ENCODE peak calls at places on chromosomes 12 and 14, in six cellular contexts. Y is A673, K is AG04449, W is mammary epithelial cell, Z is endodermal cell, A is fibroblast of lung. X is an unnamed sample.

GRCh38 chr14:39467889-39468524 is 35.8 kb upstream of the FBXO33 start:
- DNase-seq in K (no peak), Z (peak), W (peak), A (peak), Y (peak), X (peak)

GRCh38 chr12:116916714-116917114 is 6.0 kb downstream of the FBXW8 start:
- DNase-seq in Y (no peak), Z (peak), W (peak), A (peak), K (peak), X (peak)

GRCh38 chr14:38286481-38286880 is 30.6 kb upstream of the CLEC14A start:
- DNase-seq in K (no peak), Y (no peak), Z (no peak), A (peak), W (no peak), X (peak)

GRCh38 chr12:124599074-124599999 is 31.9 kb upstream of the NCOR2 start:
- DNase-seq in A (peak), Z (no peak), W (peak), K (no peak), Y (no peak), X (peak)

GRCh38 chr12:77124767-77125166 is 59.4 kb upstream of the E2F7 start:
- DNase-seq in Y (no peak), K (peak), W (peak), A (no peak), Z (no peak), X (peak)

GRCh38 chr12:39390752-39391151 is 52.2 kb downstream of the KIF21A start:
- DNase-seq in Y (no peak), W (peak), A (no peak), Z (no peak), K (no peak), X (no peak)

GRCh38 chr14:85416771-85417170 is 113.2 kb upstream of the FLRT2 start:
- DNase-seq in A (peak), K (no peak), Z (no peak), W (peak), Y (peak), X (peak)

GRCh38 chr14:94423465-94424056 is 29.0 kb downstream of the SERPINA11 start:
- DNase-seq in A (peak), K (no peak), Y (peak), Z (peak), W (peak), X (peak)

GRCh38 chr14:93906341-93907329 is 20.5 kb upstream of the FAM181A start:
- DNase-seq in Z (peak), K (no peak), A (peak), Y (peak), W (peak), X (peak)

GRCh38 chr12:94062796-94063635 is 85.4 kb upstream of the PLXNC1 start:
- DNase-seq in Y (no peak), W (no peak), A (no peak), K (no peak), Z (no peak), X (no peak)

GRCh38 chr12:111438501-111438900 is 32.8 kb downstream of the SH2B3 start:
- DNase-seq in Z (peak), Y (no peak), K (no peak), A (peak), W (peak), X (peak)

GRCh38 chr12:22787557-22787956 is 162.6 kb downstream of the ETNK1 start:
- DNase-seq in K (no peak), A (peak), W (no peak), Z (no peak), Y (no peak), X (peak)

GRCh38 chr12:64633940-64634337 is 23.6 kb downstream of the RASSF3 start:
- DNase-seq in Z (peak), A (peak), W (peak), Y (peak), K (no peak), X (peak)

GRCh38 chr14:100603341-100604125 is 16.3 kb upstream of the BEGAIN start:
- DNase-seq in K (no peak), Y (no peak), A (no peak), Z (peak), W (no peak), X (no peak)

GRCh38 chr14:32381869-32382268 is 52.8 kb downstream of the AKAP6 start:
- DNase-seq in Z (no peak), A (no peak), Y (no peak), K (no peak), W (peak), X (peak)

GRCh38 chr12:96425973-96426372 is 25.7 kb upstream of the CDK17 start:
- DNase-seq in K (no peak), A (peak), W (peak), Y (peak), Z (no peak), X (peak)

GRCh38 chr14:96304956-96305355 is 48.9 kb downstream of the BDKRB1 start:
- DNase-seq in K (no peak), A (no peak), W (peak), Z (peak), Y (no peak), X (no peak)

GRCh38 chr12:50537538-50537919 is 32.7 kb downstream of the DIP2B start:
- DNase-seq in Z (peak), K (no peak), W (peak), A (no peak), Y (no peak), X (peak)

GRCh38 chr12:96710127-96710745 is 196.8 kb upstream of the NEDD1 start:
- DNase-seq in K (no peak), Y (no peak), W (no peak), Z (peak), A (no peak), X (no peak)

GRCh38 chr12:47709277-47710048 is 3.6 kb upstream of the RPAP3 start:
- DNase-seq in K (no peak), A (no peak), Y (no peak), Z (no peak), W (no peak), X (no peak)

GRCh38 chr12:122646568-122647220 is 56.5 kb downstream of the HCAR2 start:
- DNase-seq in K (peak), A (peak), Z (no peak), Y (no peak), W (peak), X (peak)

GRCh38 chr14:53331247-53331646 is 178.1 kb upstream of the DDHD1 start:
- DNase-seq in W (peak), Z (no peak), A (peak), K (peak), Y (no peak), X (peak)

GRCh38 chr12:67025543-67026114 is 243.5 kb upstream of the CAND1 start:
- DNase-seq in Z (peak), K (no peak), Y (peak), W (peak), A (peak), X (peak)

GRCh38 chr12:130945793-130946492 is 7.8 kb upstream of the ADGRD1 start:
- DNase-seq in K (no peak), W (no peak), Z (peak), A (peak), Y (no peak), X (peak)

GRCh38 chr14:54796961-54797360 is 105.7 kb downstream of the GCH1 start:
- DNase-seq in Z (no peak), A (peak), K (no peak), W (peak), Y (no peak), X (peak)

GRCh38 chr12:128823216-128823915 is 392 bp downstream of the SLC15A4 start:
- DNase-seq in K (no peak), Z (peak), Y (no peak), A (no peak), W (peak), X (no peak)

GRCh38 chr14:50272498-50272897 is 39.5 kb downstream of the L2HGDH start:
- DNase-seq in W (peak), A (no peak), Y (no peak), Z (no peak), K (no peak), X (no peak)

GRCh38 chr14:76937181-76938091 is 91.1 kb downstream of the IRF2BPL start:
- DNase-seq in A (peak), W (peak), Z (peak), K (no peak), Y (peak), X (peak)

GRCh38 chr14:81269100-81269978 is 48.6 kb upstream of the GTF2A1 start:
- DNase-seq in A (peak), W (peak), Y (peak), K (peak), Z (peak), X (peak)

GRCh38 chr12:2902287-2902880 is 11.7 kb downstream of the TULP3 start:
- DNase-seq in Y (no peak), K (no peak), Z (no peak), W (no peak), A (peak), X (peak)

GRCh38 chr12:132517013-132517739 is 27.2 kb downstream of the FBRSL1 start:
- DNase-seq in K (no peak), Y (no peak), Z (no peak), W (no peak), A (no peak), X (no peak)

DNA sequence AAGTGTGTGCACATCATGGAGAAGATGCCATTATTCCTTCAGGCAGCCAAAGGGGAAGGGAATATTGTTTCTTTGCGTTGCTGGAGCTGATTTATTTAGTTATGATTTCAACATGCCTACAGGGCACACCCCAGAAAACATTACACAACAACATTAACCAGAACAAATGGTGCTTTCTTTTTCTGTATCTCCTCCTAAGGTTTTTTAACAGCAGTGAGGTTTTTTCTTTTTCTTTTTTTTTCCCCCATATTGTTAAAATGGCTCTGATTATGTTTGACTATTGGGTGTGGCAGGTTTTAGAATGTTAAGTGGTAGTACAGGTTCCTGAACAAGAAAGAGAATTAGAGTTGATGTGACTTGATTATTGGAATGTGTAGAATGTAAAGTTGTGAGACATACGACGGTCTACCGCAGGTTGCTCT is 144.8 kb downstream of the RAD51B start:
- DNase-seq in W (peak), A (peak), Y (no peak), Z (no peak), K (no peak), X (peak)
- H3K4me3 ChIP-seq in W (peak), A (no peak), Y (no peak), Z (no peak), K (no peak), X (no peak)

GRCh38 chr14:52068741-52069616 is at the start of gene NID2:
- DNase-seq in Y (peak), Z (peak), K (no peak), W (peak), A (peak), X (peak)

GRCh38 chr14:52072266-52072780 is 3.5 kb upstream of the NID2 start:
- DNase-seq in Z (no peak), Y (no peak), A (no peak), W (no peak), K (no peak), X (no peak)

GRCh38 chr14:52071675-52072074 is 2.8 kb upstream of the NID2 start:
- DNase-seq in Y (peak), Z (no peak), A (peak), W (no peak), K (no peak), X (peak)

GRCh38 chr14:52067873-52068740 is 752 bp downstream of the NID2 start:
- DNase-seq in Y (peak), W (no peak), K (no peak), Z (peak), A (peak), X (peak)

GRCh38 chr14:52069617-52070431 is 965 bp upstream of the NID2 start:
- DNase-seq in A (peak), Y (peak), K (no peak), Z (no peak), W (no peak), X (peak)
- TF ChIP-seq CTCF in A (no peak), Y (no peak), K (no peak), Z (no peak), W (no peak), X (peak)

DNA sequence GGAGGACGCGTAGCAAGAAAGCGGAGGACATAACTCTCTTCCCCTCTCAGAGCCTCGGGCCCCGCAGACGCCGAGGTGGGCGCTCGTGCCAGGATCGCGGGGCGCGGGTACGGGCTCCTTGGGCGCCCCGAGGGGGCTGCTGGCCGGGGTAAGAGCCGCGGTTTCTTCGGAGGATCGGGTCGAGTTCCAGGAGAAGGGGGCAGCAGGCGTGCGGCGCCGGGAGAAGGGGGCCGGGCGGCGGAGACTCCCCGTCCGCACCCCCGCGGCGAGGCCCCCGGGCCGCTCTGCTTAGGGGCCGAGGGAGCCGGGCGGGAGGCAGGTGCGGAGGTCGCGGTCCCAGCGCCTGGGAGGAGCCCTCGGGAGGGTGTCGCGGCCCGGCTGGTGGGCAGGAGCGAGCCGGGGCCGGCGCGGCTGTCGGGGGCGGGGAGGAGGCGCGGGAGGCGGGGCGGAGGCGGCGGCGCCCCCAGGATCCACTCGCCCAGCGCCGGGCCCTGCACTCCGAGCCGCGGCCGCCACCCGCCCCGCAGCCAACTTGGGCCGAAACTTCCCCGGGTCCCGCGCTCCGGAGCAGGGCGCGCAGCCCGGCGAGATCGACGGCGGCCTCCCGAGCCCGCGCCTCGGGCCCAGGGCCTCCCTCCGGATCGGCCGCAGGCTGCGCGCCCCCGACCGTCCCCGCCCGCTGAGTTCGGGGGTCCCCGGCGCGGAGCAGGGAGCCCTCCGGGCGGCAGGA is 64.4 kb downstream of the FBXL14 start:
- DNase-seq in Y (no peak), W (no peak), Z (peak), A (no peak), K (no peak), X (no peak)
- H3K4me3 ChIP-seq in Y (peak), W (no peak), Z (peak), A (peak), K (peak), X (peak)

GRCh38 chr14:84006643-84007137 is 1523.3 kb upstream of the FLRT2 start:
- DNase-seq in Y (peak), K (no peak), W (no peak), Z (peak), A (peak), X (no peak)
- TF ChIP-seq CTCF in Y (peak), K (no peak), W (no peak), Z (peak), A (no peak), X (no peak)

GRCh38 chr12:70686299-70686698 is 49.1 kb upstream of the PTPRB start:
- DNase-seq in K (no peak), W (no peak), Y (no peak), A (no peak), Z (no peak), X (no peak)
- H3K4me3 ChIP-seq in K (no peak), W (no peak), Y (no peak), A (no peak), Z (no peak), X (no peak)

GRCh38 chr12:120669055-120669828 is 17.7 kb upstream of the MLEC start:
- DNase-seq in W (peak), K (no peak), Y (peak), Z (peak), A (peak), X (peak)

GRCh38 chr12:120670667-120671066 is 16.3 kb upstream of the MLEC start:
- DNase-seq in A (no peak), Y (no peak), W (no peak), Z (no peak), K (no peak), X (no peak)

GRCh38 chr12:120668797-120669054 is 18.2 kb upstream of the MLEC start:
- DNase-seq in K (no peak), A (no peak), W (no peak), Y (no peak), Z (no peak), X (no peak)

GRCh38 chr12:120666577-120667390 is 20.2 kb upstream of the MLEC start:
- DNase-seq in Y (no peak), W (no peak), K (no peak), A (no peak), Z (no peak), X (no peak)

DNA sequence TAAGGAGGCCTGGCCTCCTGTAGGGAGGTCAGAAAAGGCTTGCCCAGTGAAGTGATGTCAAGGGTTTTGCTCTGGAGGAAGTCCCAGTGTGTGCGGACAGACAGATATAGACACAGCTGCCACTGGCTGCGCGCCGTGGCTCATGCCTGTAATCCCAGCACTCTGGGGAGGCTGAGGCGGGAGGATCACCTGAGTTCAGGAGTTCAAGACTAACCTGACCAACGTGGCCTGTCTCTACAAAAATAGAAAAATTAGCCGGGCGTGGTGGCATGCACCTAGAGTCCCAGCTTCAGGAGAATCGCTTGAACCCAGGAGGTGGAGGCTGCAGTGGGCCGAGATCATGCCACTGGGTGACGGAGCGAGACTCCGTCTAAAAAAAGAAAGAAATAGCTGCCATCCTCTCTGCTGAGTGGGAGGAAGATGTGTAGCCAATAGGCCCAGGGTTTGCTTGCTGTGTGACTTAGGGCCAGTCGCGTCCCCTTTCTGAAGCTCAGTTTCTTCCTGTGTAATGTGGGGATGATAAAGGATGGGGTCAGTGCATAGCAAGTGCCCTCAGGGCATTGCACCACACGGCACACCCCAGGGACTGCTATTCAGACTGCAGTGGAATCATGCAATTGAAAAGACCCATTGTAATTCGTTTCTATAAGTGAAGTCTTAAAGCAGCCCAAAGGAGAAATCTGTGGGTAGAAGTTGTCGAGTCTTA is 18.7 kb upstream of the MLEC start:
- DNase-seq in Y (no peak), Z (no peak), W (no peak), K (no peak), A (no peak), X (no peak)
- TF ChIP-seq CTCF in Y (no peak), Z (no peak), W (no peak), K (no peak), A (no peak), X (no peak)

GRCh38 chr14:105486333-105486973 is at the start of gene CRIP1:
- DNase-seq in Y (no peak), Z (no peak), A (no peak), K (no peak), W (no peak), X (no peak)
- H3K4me3 ChIP-seq in Y (peak), Z (no peak), A (no peak), K (peak), W (no peak), X (peak)

DNA sequence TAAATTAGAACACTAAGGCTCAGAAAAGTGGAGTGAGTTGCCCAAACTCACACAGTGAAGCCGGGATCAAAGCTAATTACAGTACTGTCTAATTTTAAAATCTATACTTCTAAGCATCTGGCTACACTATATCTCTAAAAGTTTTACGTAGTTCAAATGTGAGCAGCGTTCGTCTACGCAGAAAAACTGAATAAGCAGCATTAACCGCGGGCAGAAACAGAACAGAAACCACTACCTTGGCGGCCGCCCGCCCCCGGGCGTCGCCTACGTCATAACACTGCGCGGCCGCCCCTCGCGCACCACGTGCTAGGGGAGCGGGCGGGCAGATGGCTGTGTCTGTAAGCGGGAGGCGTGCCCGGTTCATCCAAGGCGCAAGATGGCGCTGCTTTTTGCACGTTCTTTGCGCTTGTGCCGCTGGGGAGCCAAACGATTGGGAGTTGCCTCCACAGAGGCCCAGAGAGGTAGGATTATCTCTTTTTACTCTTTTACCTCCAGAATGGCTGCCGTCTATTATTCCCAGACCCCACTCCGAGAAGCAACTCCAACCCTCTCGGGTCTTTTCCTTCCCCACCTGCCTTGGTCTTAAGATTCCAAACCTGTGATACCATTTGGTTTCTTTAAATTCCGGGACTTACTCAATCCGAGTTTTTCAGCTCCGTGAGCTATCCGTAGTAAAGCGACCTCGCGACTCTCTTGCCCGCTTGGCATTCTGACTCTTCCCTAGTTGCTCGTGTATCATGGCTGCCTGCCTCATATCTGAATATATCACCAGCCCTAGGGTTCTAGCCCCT is at the start of gene SPRYD4:
- DNase-seq in Y (peak), K (peak), A (peak), W (peak), Z (peak), X (peak)
- TF ChIP-seq CTCF in Y (peak), K (peak), A (peak), W (peak), Z (peak), X (no peak)